ENCODE peak calls at places on chromosomes 11 and 22, in seven cellular contexts. P, K, L, E, V, M and J are unnamed samples.

GRCh38 chr11:23539556-23539955 is 679.3 kb upstream of the CCDC179 start:
- DNase-seq in V (peak), L (no peak), P (no peak), M (peak), K (no peak), E (no peak), J (no peak)

GRCh38 chr11:86202013-86202336 is 42.6 kb upstream of the EED start:
- DNase-seq in V (no peak), K (no peak), L (no peak), P (no peak), E (no peak), M (no peak), J (no peak)

GRCh38 chr22:22176929-22177616 is 67.5 kb upstream of the VPREB1 start:
- DNase-seq in K (no peak), L (no peak), P (no peak), V (no peak), E (no peak), M (no peak), J (no peak)

GRCh38 chr11:57458410-57459111 is 1.8 kb upstream of the RTN4RL2 start:
- DNase-seq in V (peak), L (peak), K (no peak), E (no peak), P (peak), M (no peak), J (peak)

GRCh38 chr11:74325649-74326645 is 14.5 kb upstream of the P4HA3 start:
- DNase-seq in M (peak), K (no peak), V (peak), P (no peak), L (no peak), E (no peak), J (peak)

GRCh38 chr22:46691571-46691970 is 46.5 kb downstream of the CERK start:
- DNase-seq in M (no peak), L (no peak), V (no peak), K (no peak), P (no peak), E (no peak), J (no peak)

GRCh38 chr11:87173185-87174039 is 135.7 kb downstream of the TMEM135 start:
- DNase-seq in M (no peak), L (no peak), V (peak), E (no peak), K (no peak), P (no peak), J (peak)

GRCh38 chr11:130480721-130481140 is 32.3 kb downstream of the ADAMTS15 start:
- DNase-seq in V (peak), E (no peak), M (no peak), K (no peak), L (no peak), P (no peak), J (peak)

GRCh38 chr11:113994077-113994954 is 19.4 kb downstream of the HTR3A start:
- DNase-seq in L (peak), V (peak), K (peak), P (peak), M (peak), E (no peak), J (no peak)

GRCh38 chr22:45831394-45831793 is 145.6 kb downstream of the WNT7B start:
- DNase-seq in M (no peak), P (no peak), V (peak), E (no peak), K (no peak), L (no peak), J (peak)

GRCh38 chr11:102139081-102139498 is 28.8 kb downstream of the YAP1 start:
- DNase-seq in L (no peak), V (peak), E (no peak), P (no peak), M (no peak), K (no peak), J (peak)

GRCh38 chr22:27462190-27462589 is 339.4 kb downstream of the MN1 start:
- DNase-seq in P (no peak), L (no peak), E (no peak), V (peak), K (no peak), M (no peak), J (no peak)

GRCh38 chr11:8384199-8384821 is 120.6 kb upstream of the LMO1 start:
- DNase-seq in P (peak), V (peak), L (no peak), M (no peak), K (no peak), E (no peak), J (peak)

GRCh38 chr11:74282863-74283484 is 28.5 kb downstream of the P4HA3 start:
- DNase-seq in V (peak), P (no peak), M (no peak), L (no peak), K (no peak), E (no peak), J (peak)

GRCh38 chr11:130243816-130244215 is 70.9 kb downstream of the ZBTB44 start:
- DNase-seq in E (no peak), V (no peak), K (no peak), M (no peak), P (no peak), L (no peak), J (no peak)

GRCh38 chr22:45320326-45320976 is 10.7 kb downstream of the FAM118A start:
- DNase-seq in V (peak), M (no peak), L (no peak), P (no peak), K (no peak), E (no peak), J (peak)

GRCh38 chr11:112017538-112017937 is 7.7 kb upstream of the DLAT start:
- DNase-seq in P (no peak), K (no peak), V (peak), M (no peak), L (no peak), E (no peak), J (peak)

GRCh38 chr22:23970816-23971482 is 3.3 kb downstream of the DDT start:
- DNase-seq in P (no peak), K (no peak), E (no peak), M (peak), V (no peak), L (no peak), J (no peak)

GRCh38 chr11:74932169-74932568 is 16.7 kb downstream of the XRRA1 start:
- DNase-seq in V (peak), L (no peak), E (no peak), M (no peak), P (no peak), K (no peak), J (peak)

GRCh38 chr22:25777870-25778269 is 35.9 kb downstream of the MYO18B start:
- DNase-seq in L (no peak), P (no peak), K (no peak), E (no peak), M (no peak), V (peak), J (peak)

GRCh38 chr11:120293038-120293800 is 31.9 kb upstream of the TLCD5 start:
- DNase-seq in E (no peak), P (no peak), K (no peak), L (no peak), V (no peak), M (peak), J (no peak)

GRCh38 chr11:65899356-65900124 is 648 bp downstream of the FOSL1 start:
- DNase-seq in K (peak), V (peak), L (peak), P (peak), M (peak), E (no peak), J (peak)

GRCh38 chr22:50691521-50691920 is 18.9 kb downstream of the SHANK3 start:
- DNase-seq in M (no peak), K (peak), V (peak), P (peak), L (no peak), E (peak), J (peak)

GRCh38 chr11:104254347-104254746 is 90.4 kb upstream of the PDGFD start:
- DNase-seq in V (peak), P (peak), M (no peak), E (no peak), L (no peak), K (peak), J (peak)

GRCh38 chr22:28139993-28140392 is 220.9 kb upstream of the PITPNB start:
- DNase-seq in E (no peak), P (no peak), V (peak), L (no peak), K (no peak), M (no peak), J (peak)

GRCh38 chr11:20127671-20128527 is 32.4 kb downstream of the DBX1 start:
- DNase-seq in P (peak), L (peak), M (peak), V (peak), E (peak), K (peak), J (peak)

GRCh38 chr11:11975201-11976092 is 33.0 kb downstream of the DKK3 start:
- DNase-seq in P (peak), E (no peak), M (no peak), K (no peak), V (no peak), L (no peak), J (no peak)

GRCh38 chr22:49209452-49210195 is 618.0 kb downstream of the BRD1 start:
- DNase-seq in V (no peak), P (peak), K (no peak), L (no peak), M (peak), E (no peak), J (no peak)

GRCh38 chr22:27879923-27880322 is 39.1 kb downstream of the PITPNB start:
- DNase-seq in L (no peak), E (no peak), K (no peak), P (no peak), V (peak), M (no peak), J (peak)

GRCh38 chr11:91947215-91947614 is 277.4 kb upstream of the FAT3 start:
- DNase-seq in P (no peak), M (no peak), E (no peak), K (no peak), V (peak), L (no peak), J (peak)

GRCh38 chr11:68775951-68776388 is 24.6 kb upstream of the TESMIN start:
- DNase-seq in M (peak), V (no peak), E (no peak), P (no peak), L (no peak), K (no peak), J (no peak)

GRCh38 chr11:36296925-36297604 is 977 bp downstream of the PRR5L start:
- DNase-seq in L (no peak), V (peak), E (no peak), P (no peak), M (no peak), K (no peak), J (peak)

GRCh38 chr11:104546486-104546885 is 351.8 kb downstream of the CASP12 start:
- DNase-seq in P (no peak), V (no peak), M (no peak), L (no peak), E (no peak), K (no peak), J (no peak)

GRCh38 chr11:95652002-95652472 is 137.5 kb downstream of the FAM76B start:
- DNase-seq in K (no peak), V (no peak), M (no peak), P (no peak), L (no peak), E (no peak), J (peak)

GRCh38 chr11:115502636-115503082 is 1.6 kb downstream of the CADM1 start:
- DNase-seq in K (no peak), E (no peak), P (no peak), V (peak), M (no peak), L (no peak), J (no peak)

GRCh38 chr22:38965614-38966378 is 8.4 kb downstream of the APOBEC3A start:
- DNase-seq in E (no peak), P (no peak), K (no peak), L (no peak), V (no peak), M (no peak), J (no peak)

GRCh38 chr11:44949160-44950035 is 1.3 kb downstream of the TP53I11 start:
- DNase-seq in P (peak), K (no peak), V (peak), M (no peak), E (no peak), L (peak), J (peak)

GRCh38 chr11:93054881-93055280 is 85.4 kb downstream of the MTNR1B start:
- DNase-seq in K (no peak), V (peak), M (no peak), P (no peak), E (no peak), L (no peak), J (peak)

GRCh38 chr22:22772396-22772795 is 115.2 kb upstream of the IGLL5 start:
- DNase-seq in P (peak), V (no peak), M (no peak), E (no peak), K (no peak), L (no peak), J (no peak)